ENCODE peak calls at places on chromosomes 11 and 22, in nine cellular contexts. T is adrenal gland, W is GM23248, U is heart left ventricle, O is K562, R is PC-9, B is pancreas, F is colonic mucosa, D is left ventricle myocardium inferior. P is an unnamed sample.

GRCh38 chr11:19087658-19088057 is 27.1 kb upstream of the MRGPRX2 start:
- DNase-seq in T (no peak), W (peak), U (no peak), O (no peak), R (peak), B (no peak), F (peak), D (no peak), P (no peak)

GRCh38 chr11:103529217-103529684 is 420.0 kb downstream of the DYNC2H1 start:
- DNase-seq in T (peak), W (peak), U (no peak), O (no peak), R (peak), B (no peak), F (no peak), D (no peak), P (no peak)

GRCh38 chr11:115498354-115498753 is 5.9 kb downstream of the CADM1 start:
- DNase-seq in T (no peak), W (no peak), U (no peak), O (no peak), R (no peak), B (no peak), F (no peak), D (no peak), P (no peak)

GRCh38 chr11:11558352-11558751 is 63.5 kb downstream of the GALNT18 start:
- DNase-seq in T (no peak), W (no peak), U (peak), O (no peak), R (no peak), B (no peak), F (no peak), D (no peak), P (no peak)

GRCh38 chr11:95100856-95101507 is 11.3 kb downstream of the ENDOD1 start:
- DNase-seq in T (no peak), W (no peak), U (no peak), O (no peak), R (no peak), B (no peak), F (no peak), D (no peak), P (no peak)

GRCh38 chr22:22074634-22075381 is 92.2 kb upstream of the TOP3B start:
- DNase-seq in T (no peak), W (no peak), U (no peak), O (no peak), R (no peak), B (no peak), F (no peak), D (no peak), P (no peak)

GRCh38 chr22:24525416-24526037 is 29.4 kb downstream of the GUCD1 start:
- DNase-seq in T (peak), W (peak), U (peak), O (peak), R (peak), B (peak), F (peak), D (peak), P (peak)

GRCh38 chr11:2444301-2445106 is at the start of the genes KCNQ1 and TRPM5:
- DNase-seq in T (peak), W (no peak), U (peak), O (peak), R (no peak), B (peak), F (peak), D (peak), P (no peak)

GRCh38 chr11:75588067-75588481 is 26.0 kb downstream of the SERPINH1 start:
- DNase-seq in T (peak), W (no peak), U (no peak), O (no peak), R (no peak), B (no peak), F (no peak), D (no peak), P (no peak)

GRCh38 chr11:75582461-75582934 is 20.4 kb downstream of the SERPINH1 start:
- DNase-seq in T (no peak), W (no peak), U (no peak), O (no peak), R (no peak), B (no peak), F (no peak), D (no peak), P (no peak)

GRCh38 chr11:75585271-75585670 is 23.2 kb downstream of the SERPINH1 start:
- DNase-seq in T (no peak), W (no peak), U (no peak), O (no peak), R (no peak), B (no peak), F (no peak), D (no peak), P (no peak)

GRCh38 chr11:75582935-75583709 is 21.1 kb downstream of the SERPINH1 start:
- DNase-seq in T (peak), W (peak), U (peak), O (peak), R (peak), B (peak), F (peak), D (peak), P (peak)

DNA sequence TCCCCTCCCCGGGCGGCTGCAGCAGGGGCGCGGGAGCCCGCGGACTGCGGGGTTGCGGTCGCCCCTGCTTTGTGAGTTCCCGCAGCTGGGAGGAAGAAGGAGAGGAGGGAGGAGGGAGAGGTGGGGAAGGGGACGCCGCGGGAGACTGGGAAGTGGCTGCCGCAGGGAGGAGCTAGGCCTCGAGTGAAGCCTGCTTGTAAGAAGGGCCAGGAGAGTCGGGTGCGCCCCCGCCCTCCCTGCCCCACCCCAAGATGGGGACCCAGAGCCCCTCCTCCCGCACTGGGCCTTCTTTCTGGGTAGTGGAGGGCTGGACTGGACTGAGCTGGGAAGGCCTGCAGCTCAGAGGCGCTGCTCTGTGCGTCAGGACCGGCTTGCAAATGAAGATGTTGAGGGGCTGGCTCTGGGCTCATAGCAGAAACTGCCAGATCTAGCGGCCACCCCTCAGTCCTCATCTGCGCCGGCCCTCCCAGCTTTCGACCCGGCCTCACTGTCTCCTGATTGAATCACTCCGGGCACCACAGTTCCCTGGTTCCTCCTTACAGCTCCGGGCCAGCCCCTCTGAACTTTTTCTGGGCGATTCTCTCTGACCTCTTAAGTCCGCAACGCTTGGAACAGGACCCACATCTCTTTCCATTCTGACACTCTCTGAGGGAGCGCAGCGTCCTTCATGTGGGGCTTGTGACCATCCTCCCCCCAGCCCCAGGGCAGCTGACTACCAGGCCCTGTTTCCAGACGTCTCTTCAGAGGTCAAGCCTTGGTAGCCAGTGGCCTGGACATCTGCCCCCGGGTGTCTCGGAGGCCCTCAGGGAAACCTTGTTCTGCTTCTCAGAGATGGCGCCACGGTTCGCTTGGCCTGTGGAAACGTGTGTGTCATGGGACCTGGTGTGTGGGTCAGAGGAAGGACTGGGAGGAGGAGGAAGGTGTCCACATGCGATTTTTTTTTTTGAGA is 21.9 kb downstream of the SERPINH1 start:
- DNase-seq in T (peak), W (peak), U (peak), O (peak), R (no peak), B (peak), F (peak), D (peak), P (no peak)
- H3K27ac ChIP-seq in T (peak), W (peak), U (peak), O (peak), R (no peak), B (peak), F (peak), D (peak), P (no peak)

GRCh38 chr22:20777420-20778177 is 3.7 kb downstream of the SERPIND1 start:
- DNase-seq in T (peak), W (peak), U (no peak), O (peak), R (peak), B (no peak), F (peak), D (no peak), P (no peak)

GRCh38 chr22:20773793-20774212 is at the start of gene SERPIND1:
- DNase-seq in T (no peak), W (no peak), U (no peak), O (no peak), R (no peak), B (no peak), F (no peak), D (no peak), P (no peak)

GRCh38 chr22:20774882-20775281 is 969 bp downstream of the SERPIND1 start:
- DNase-seq in T (no peak), W (no peak), U (no peak), O (no peak), R (no peak), B (no peak), F (no peak), D (no peak), P (no peak)

GRCh38 chr22:20776624-20777405 is 2.9 kb downstream of the SERPIND1 start:
- DNase-seq in T (no peak), W (no peak), U (no peak), O (no peak), R (no peak), B (no peak), F (no peak), D (no peak), P (no peak)

DNA sequence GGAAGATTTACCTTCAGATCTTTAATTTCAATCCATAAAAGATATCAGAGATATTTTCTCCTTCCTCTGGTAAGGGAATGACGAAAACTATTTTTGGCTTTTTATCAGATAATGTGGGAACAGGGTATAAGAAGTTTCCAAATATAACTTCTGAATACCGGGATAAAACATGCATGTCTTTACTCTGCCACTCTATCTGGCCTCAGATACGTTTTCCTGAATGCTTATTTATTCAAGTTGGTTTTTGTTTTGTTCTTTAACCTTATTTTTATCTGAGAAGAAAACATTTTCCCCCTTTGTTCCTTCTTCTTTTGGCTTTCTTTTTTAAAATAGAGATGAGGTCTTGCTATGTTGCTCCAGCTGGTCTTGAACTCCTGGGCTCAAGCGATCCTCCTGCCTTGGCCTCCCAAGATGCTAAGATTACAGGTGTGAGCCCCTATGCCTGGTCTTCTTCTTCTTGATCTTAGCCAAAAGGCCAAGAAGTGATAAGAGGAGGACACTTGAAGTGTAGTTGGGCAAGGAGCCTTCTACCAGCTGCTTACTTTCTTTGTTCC is 1.5 kb downstream of the SERPIND1 start:
- DNase-seq in T (no peak), W (no peak), U (no peak), O (no peak), R (no peak), B (no peak), F (no peak), D (no peak), P (no peak)
- H3K27ac ChIP-seq in T (no peak), W (no peak), U (no peak), O (no peak), R (no peak), B (no peak), F (no peak), D (no peak), P (no peak)

DNA sequence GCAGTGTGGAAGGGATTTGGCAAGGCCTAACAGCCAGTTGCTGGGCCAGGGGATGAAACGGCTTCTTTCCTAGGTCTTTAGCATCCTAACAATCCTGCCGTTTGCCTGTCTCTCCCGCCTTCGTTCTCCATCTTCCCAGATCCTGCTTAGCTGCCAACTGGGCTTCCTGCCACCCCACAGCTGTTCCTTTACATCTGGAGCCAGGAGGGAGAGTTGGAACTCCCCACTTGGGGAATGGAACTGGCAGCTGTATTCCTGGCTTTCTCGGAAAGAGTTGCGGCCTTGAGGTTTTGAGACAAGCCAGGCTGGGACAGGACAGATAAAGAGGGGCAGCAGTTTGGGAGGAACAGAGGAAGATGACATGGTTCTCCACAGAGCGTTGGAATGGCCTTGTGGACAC is 59.6 kb downstream of the ST3GAL4 start:
- DNase-seq in T (peak), W (peak), U (peak), O (no peak), R (no peak), B (no peak), F (peak), D (peak), P (no peak)
- H3K27ac ChIP-seq in T (peak), W (no peak), U (peak), O (no peak), R (no peak), B (no peak), F (peak), D (peak), P (no peak)

DNA sequence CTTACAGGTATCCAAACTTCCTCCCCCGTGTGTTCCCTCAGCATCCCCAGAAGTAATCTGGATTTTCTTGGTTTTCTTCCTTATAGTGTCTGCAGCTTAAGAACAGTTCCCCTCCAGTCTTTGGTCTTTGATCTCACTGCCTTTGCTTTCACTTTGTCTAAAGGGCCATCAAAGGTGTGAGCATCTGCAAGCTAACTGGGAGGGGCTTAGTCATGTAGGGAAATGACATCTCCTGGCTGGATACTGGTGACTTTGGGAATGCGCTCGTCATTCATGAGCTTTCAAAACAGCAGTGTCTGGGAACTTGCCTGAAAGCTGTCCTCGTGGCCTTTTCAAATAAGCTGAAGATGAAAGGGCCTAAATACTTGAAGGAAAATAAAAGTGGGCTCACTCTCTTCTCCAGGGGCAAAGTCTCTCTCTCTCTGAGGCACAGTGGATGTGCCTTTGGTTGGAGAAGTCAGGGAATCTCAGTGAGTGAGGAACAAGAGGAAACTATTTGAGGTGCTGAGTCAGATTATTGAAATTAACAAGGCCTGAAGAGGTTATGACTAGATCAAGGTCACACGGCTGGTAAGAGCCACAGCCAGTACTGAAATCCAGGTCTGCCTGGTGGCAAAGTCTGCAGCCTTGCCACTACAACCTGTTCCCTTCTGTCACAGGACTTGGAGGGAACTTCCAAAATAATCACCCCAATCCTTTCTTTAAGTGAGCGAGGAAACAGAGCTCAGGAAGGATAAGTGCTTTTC is 45.6 kb upstream of the TENM4 start:
- DNase-seq in T (peak), W (no peak), U (no peak), O (no peak), R (no peak), B (no peak), F (no peak), D (no peak), P (no peak)
- H3K27ac ChIP-seq in T (no peak), W (no peak), U (no peak), O (no peak), R (no peak), B (no peak), F (no peak), D (no peak), P (no peak)

DNA sequence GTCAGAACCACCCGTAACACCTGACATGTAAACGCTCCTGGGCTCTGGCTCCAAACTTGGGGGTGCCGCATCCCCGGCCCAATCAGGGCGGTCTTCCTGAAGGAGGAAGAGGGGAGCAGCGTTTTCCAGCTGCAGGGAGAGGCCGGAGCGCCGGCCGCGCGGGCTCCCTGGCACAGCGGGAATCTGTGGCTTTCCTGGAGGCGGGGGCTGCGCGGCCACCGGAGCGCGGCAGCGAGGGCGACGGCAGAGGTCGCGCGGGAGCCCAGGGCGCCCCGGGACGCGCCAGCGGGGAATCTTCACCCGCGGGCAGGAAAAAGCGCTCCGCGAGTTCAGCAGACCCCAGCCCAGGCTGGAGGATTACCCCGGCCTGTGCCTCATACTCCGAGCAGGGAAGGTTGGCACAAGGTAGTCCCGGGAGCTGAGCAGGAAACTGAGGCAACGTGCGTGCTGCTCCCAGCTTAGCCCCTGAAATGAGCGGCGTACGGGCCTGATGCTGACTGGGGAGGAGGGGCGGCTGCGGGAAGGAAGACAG is 600 bp upstream of the ESAM start:
- DNase-seq in T (no peak), W (peak), U (no peak), O (peak), R (no peak), B (no peak), F (peak), D (no peak), P (no peak)
- H3K27ac ChIP-seq in T (peak), W (no peak), U (peak), O (no peak), R (peak), B (peak), F (peak), D (peak), P (no peak)

GRCh38 chr11:125297346-125297910 is 132.9 kb downstream of the PKNOX2 start:
- DNase-seq in T (no peak), W (no peak), U (no peak), O (no peak), R (no peak), B (no peak), F (no peak), D (no peak), P (no peak)

GRCh38 chr11:125299821-125300220 is 135.3 kb downstream of the PKNOX2 start:
- DNase-seq in T (no peak), W (no peak), U (no peak), O (no peak), R (no peak), B (no peak), F (no peak), D (no peak), P (no peak)

GRCh38 chr11:125293596-125293995 is 129.0 kb downstream of the PKNOX2 start:
- DNase-seq in T (no peak), W (no peak), U (no peak), O (no peak), R (no peak), B (no peak), F (no peak), D (no peak), P (no peak)

GRCh38 chr11:125299061-125299616 is 134.6 kb downstream of the PKNOX2 start:
- DNase-seq in T (no peak), W (no peak), U (no peak), O (no peak), R (no peak), B (no peak), F (no peak), D (no peak), P (no peak)

DNA sequence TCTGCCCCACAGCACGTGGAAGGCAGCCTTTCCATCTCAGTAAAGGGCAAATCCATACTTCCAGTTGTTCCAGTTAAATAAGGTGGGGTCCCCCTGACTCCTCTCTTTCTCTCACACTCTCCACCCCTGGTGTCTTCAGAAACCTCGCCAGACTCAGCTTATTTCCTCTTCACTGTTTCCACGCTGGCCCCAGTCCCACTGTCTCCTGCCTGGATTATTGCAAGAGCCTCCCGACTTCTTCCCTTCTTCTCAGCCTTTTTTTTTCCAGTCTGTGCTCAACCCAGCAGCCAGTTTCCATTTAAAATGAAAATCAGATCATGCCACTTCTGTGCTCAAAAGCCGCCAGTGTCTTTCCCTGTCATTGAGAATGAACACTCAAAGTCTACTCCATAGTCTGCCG is 131.4 kb downstream of the PKNOX2 start:
- DNase-seq in T (no peak), W (peak), U (peak), O (no peak), R (no peak), B (no peak), F (no peak), D (peak), P (no peak)
- H3K27ac ChIP-seq in T (no peak), W (no peak), U (no peak), O (no peak), R (no peak), B (no peak), F (no peak), D (peak), P (no peak)

P was measured in Karpas-422.